ENCODE peak calls at places on chromosomes 3 and 15, in nine cellular contexts. One of them, this sample, is unnamed. For H3K9me3, the result is how much of the 10 kb centered on the place peaks cover.

GRCh38 chr3:106206165-106206564 is 337.4 kb upstream of the CBLB start:
- DNase-seq in thyroid gland: no peak
- DNase-seq in stomach: no peak
- DNase-seq in PC-9: no peak
- DNase-seq in endothelial cell of umbilical vein: peak
- DNase-seq in WERI-Rb-1: no peak
- DNase-seq in breast epithelium: no peak
- DNase-seq in adrenal gland: peak
- DNase-seq in tibial artery: no peak
- DNase-seq in this sample: no peak

GRCh38 chr15:75732809-75733451 is 20.3 kb upstream of the CSPG4 start:
- DNase-seq in thyroid gland: peak
- DNase-seq in stomach: peak
- DNase-seq in PC-9: no peak
- DNase-seq in endothelial cell of umbilical vein: peak
- DNase-seq in WERI-Rb-1: peak
- DNase-seq in breast epithelium: no peak
- DNase-seq in adrenal gland: peak
- DNase-seq in tibial artery: peak
- DNase-seq in this sample: peak

GRCh38 chr15:50116477-50116876 is 2.6 kb downstream of the ATP8B4 start:
- DNase-seq in thyroid gland: no peak
- DNase-seq in stomach: no peak
- DNase-seq in PC-9: no peak
- DNase-seq in endothelial cell of umbilical vein: peak
- DNase-seq in WERI-Rb-1: peak
- DNase-seq in breast epithelium: no peak
- DNase-seq in adrenal gland: peak
- DNase-seq in tibial artery: no peak
- DNase-seq in this sample: no peak

GRCh38 chr3:117873236-117873635 is 1161.4 kb downstream of the IGSF11 start:
- DNase-seq in thyroid gland: no peak
- DNase-seq in stomach: no peak
- DNase-seq in PC-9: no peak
- DNase-seq in endothelial cell of umbilical vein: peak
- DNase-seq in WERI-Rb-1: no peak
- DNase-seq in breast epithelium: no peak
- DNase-seq in adrenal gland: peak
- DNase-seq in tibial artery: no peak
- DNase-seq in this sample: no peak

GRCh38 chr3:171225698-171226097 is 199.2 kb upstream of the SLC2A2 start:
- DNase-seq in thyroid gland: no peak
- DNase-seq in stomach: no peak
- DNase-seq in PC-9: no peak
- DNase-seq in endothelial cell of umbilical vein: peak
- DNase-seq in WERI-Rb-1: no peak
- DNase-seq in breast epithelium: no peak
- DNase-seq in adrenal gland: no peak
- DNase-seq in tibial artery: no peak
- DNase-seq in this sample: no peak

GRCh38 chr3:147384210-147385058 is 21.9 kb downstream of the ZIC4 start:
- DNase-seq in thyroid gland: no peak
- DNase-seq in stomach: no peak
- DNase-seq in PC-9: no peak
- DNase-seq in endothelial cell of umbilical vein: no peak
- DNase-seq in WERI-Rb-1: no peak
- DNase-seq in breast epithelium: no peak
- DNase-seq in adrenal gland: no peak
- DNase-seq in tibial artery: no peak
- DNase-seq in this sample: no peak

GRCh38 chr15:78077053-78077859 is at the start of gene TBC1D2B:
- DNase-seq in thyroid gland: peak
- DNase-seq in stomach: peak
- DNase-seq in PC-9: no peak
- DNase-seq in endothelial cell of umbilical vein: peak
- DNase-seq in WERI-Rb-1: peak
- DNase-seq in breast epithelium: no peak
- DNase-seq in adrenal gland: peak
- DNase-seq in tibial artery: peak
- DNase-seq in this sample: no peak

GRCh38 chr15:28913171-28913765 is 27.5 kb downstream of the APBA2 start:
- DNase-seq in thyroid gland: peak
- DNase-seq in stomach: no peak
- DNase-seq in PC-9: no peak
- DNase-seq in endothelial cell of umbilical vein: no peak
- DNase-seq in WERI-Rb-1: peak
- DNase-seq in breast epithelium: peak
- DNase-seq in adrenal gland: peak
- DNase-seq in tibial artery: no peak
- DNase-seq in this sample: no peak

GRCh38 chr3:186281172-186281571 is 80.9 kb downstream of the DGKG start:
- DNase-seq in thyroid gland: no peak
- DNase-seq in stomach: no peak
- DNase-seq in PC-9: no peak
- DNase-seq in endothelial cell of umbilical vein: peak
- DNase-seq in WERI-Rb-1: no peak
- DNase-seq in breast epithelium: no peak
- DNase-seq in adrenal gland: no peak
- DNase-seq in tibial artery: no peak
- DNase-seq in this sample: no peak

GRCh38 chr3:194851254-194851653 is 165.6 kb downstream of the FAM43A start:
- DNase-seq in thyroid gland: peak
- DNase-seq in stomach: no peak
- DNase-seq in PC-9: no peak
- DNase-seq in endothelial cell of umbilical vein: no peak
- DNase-seq in WERI-Rb-1: no peak
- DNase-seq in breast epithelium: no peak
- DNase-seq in adrenal gland: no peak
- DNase-seq in tibial artery: no peak
- DNase-seq in this sample: no peak

GRCh38 chr3:176526942-176527341 is 670.3 kb downstream of the TBL1XR1 start:
- DNase-seq in thyroid gland: no peak
- DNase-seq in stomach: no peak
- DNase-seq in PC-9: no peak
- DNase-seq in endothelial cell of umbilical vein: no peak
- DNase-seq in WERI-Rb-1: no peak
- DNase-seq in breast epithelium: no peak
- DNase-seq in adrenal gland: no peak
- DNase-seq in tibial artery: no peak
- DNase-seq in this sample: no peak

DNA sequence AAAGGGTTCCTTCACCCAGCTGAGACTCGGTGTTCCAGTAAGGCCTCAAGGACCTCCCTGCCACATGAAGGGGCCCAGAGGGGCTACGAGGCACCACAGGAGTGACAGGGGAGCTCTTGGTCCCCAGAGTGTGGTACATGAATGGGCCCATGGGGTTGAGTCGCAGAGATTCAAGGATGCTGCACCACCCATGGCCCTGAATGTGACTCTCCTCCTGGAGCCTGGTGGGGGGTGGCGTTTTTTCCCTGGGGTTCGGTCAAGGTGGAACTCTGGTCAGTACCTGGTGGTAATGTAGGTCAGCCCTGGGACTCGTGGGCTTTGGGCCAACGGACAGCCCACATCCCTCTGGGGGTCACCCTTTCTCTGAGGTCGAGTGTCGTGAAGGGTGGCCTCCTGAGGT is 204.0 kb downstream of the UBE3A start:
- DNase-seq in thyroid gland: no peak
- DNase-seq in stomach: no peak
- DNase-seq in PC-9: no peak
- DNase-seq in endothelial cell of umbilical vein: no peak
- DNase-seq in WERI-Rb-1: no peak
- DNase-seq in breast epithelium: no peak
- DNase-seq in adrenal gland: no peak
- DNase-seq in tibial artery: no peak
- DNase-seq in this sample: no peak
- H3K9me3 ChIP-seq in thyroid gland: under half
- H3K9me3 ChIP-seq in stomach: half or more
- H3K9me3 ChIP-seq in PC-9: under half
- H3K9me3 ChIP-seq in endothelial cell of umbilical vein: under half
- H3K9me3 ChIP-seq in WERI-Rb-1: under half
- H3K9me3 ChIP-seq in breast epithelium: half or more
- H3K9me3 ChIP-seq in adrenal gland: under half
- H3K9me3 ChIP-seq in tibial artery: under half
- H3K9me3 ChIP-seq in this sample: under half

GRCh38 chr15:48297668-48298067 is 33.6 kb upstream of the DUT start:
- DNase-seq in thyroid gland: no peak
- DNase-seq in stomach: no peak
- DNase-seq in PC-9: no peak
- DNase-seq in endothelial cell of umbilical vein: no peak
- DNase-seq in WERI-Rb-1: no peak
- DNase-seq in breast epithelium: no peak
- DNase-seq in adrenal gland: no peak
- DNase-seq in tibial artery: no peak
- DNase-seq in this sample: no peak
- TF ChIP-seq CTCF in thyroid gland: no peak
- TF ChIP-seq CTCF in stomach: no peak
- TF ChIP-seq CTCF in PC-9: no peak
- TF ChIP-seq CTCF in endothelial cell of umbilical vein: no peak
- TF ChIP-seq CTCF in WERI-Rb-1: no peak
- TF ChIP-seq CTCF in breast epithelium: no peak
- TF ChIP-seq CTCF in adrenal gland: no peak
- TF ChIP-seq CTCF in tibial artery: no peak
- TF ChIP-seq CTCF in this sample: no peak

GRCh38 chr15:45635191-45635638 is 386 bp downstream of the SQOR start:
- DNase-seq in thyroid gland: peak
- DNase-seq in stomach: peak
- DNase-seq in PC-9: no peak
- DNase-seq in endothelial cell of umbilical vein: no peak
- DNase-seq in WERI-Rb-1: no peak
- DNase-seq in breast epithelium: peak
- DNase-seq in adrenal gland: peak
- DNase-seq in tibial artery: peak
- DNase-seq in this sample: peak
- H3K4me3 ChIP-seq in thyroid gland: peak
- H3K4me3 ChIP-seq in stomach: peak
- H3K4me3 ChIP-seq in PC-9: peak
- H3K4me3 ChIP-seq in endothelial cell of umbilical vein: peak
- H3K4me3 ChIP-seq in WERI-Rb-1: no peak
- H3K4me3 ChIP-seq in breast epithelium: peak
- H3K4me3 ChIP-seq in adrenal gland: peak
- H3K4me3 ChIP-seq in tibial artery: peak
- H3K4me3 ChIP-seq in this sample: peak

DNA sequence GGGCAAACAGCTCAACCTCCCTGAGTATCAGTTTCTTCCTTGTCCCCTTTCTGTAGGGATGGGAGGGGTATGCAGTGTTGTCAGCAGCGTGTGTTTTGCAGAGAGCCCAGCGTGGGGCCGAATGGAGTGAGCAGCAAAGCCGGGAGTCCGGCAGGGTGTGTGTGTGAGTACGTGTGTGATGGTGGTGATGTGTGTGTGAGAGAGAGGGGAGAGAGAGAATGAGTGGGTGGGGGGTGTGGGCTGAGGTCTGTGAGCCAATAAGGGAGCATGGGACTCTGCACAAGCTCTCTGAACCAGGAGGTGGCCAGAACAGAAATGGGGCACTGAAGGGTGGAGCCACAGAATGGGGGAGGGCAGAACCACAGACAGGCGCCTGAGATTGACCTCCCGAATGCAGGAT is 43.8 kb downstream of the IFT122 start:
- DNase-seq in thyroid gland: no peak
- DNase-seq in stomach: no peak
- DNase-seq in PC-9: no peak
- DNase-seq in endothelial cell of umbilical vein: no peak
- DNase-seq in WERI-Rb-1: no peak
- DNase-seq in breast epithelium: no peak
- DNase-seq in adrenal gland: no peak
- DNase-seq in tibial artery: no peak
- DNase-seq in this sample: no peak
- H3K9me3 ChIP-seq in thyroid gland: under half
- H3K9me3 ChIP-seq in stomach: under half
- H3K9me3 ChIP-seq in PC-9: under half
- H3K9me3 ChIP-seq in endothelial cell of umbilical vein: under half
- H3K9me3 ChIP-seq in WERI-Rb-1: under half
- H3K9me3 ChIP-seq in breast epithelium: under half
- H3K9me3 ChIP-seq in adrenal gland: under half
- H3K9me3 ChIP-seq in tibial artery: under half
- H3K9me3 ChIP-seq in this sample: under half

GRCh38 chr3:178948546-178948945 is 123.1 kb downstream of the ZMAT3 start:
- DNase-seq in thyroid gland: no peak
- DNase-seq in stomach: no peak
- DNase-seq in PC-9: no peak
- DNase-seq in endothelial cell of umbilical vein: no peak
- DNase-seq in WERI-Rb-1: no peak
- DNase-seq in breast epithelium: no peak
- DNase-seq in adrenal gland: no peak
- DNase-seq in tibial artery: no peak
- DNase-seq in this sample: no peak

GRCh38 chr3:178949896-178950295 is 121.7 kb downstream of the ZMAT3 start:
- DNase-seq in thyroid gland: no peak
- DNase-seq in stomach: no peak
- DNase-seq in PC-9: no peak
- DNase-seq in endothelial cell of umbilical vein: no peak
- DNase-seq in WERI-Rb-1: no peak
- DNase-seq in breast epithelium: no peak
- DNase-seq in adrenal gland: no peak
- DNase-seq in tibial artery: no peak
- DNase-seq in this sample: no peak

GRCh38 chr3:178950676-178951075 is 120.9 kb downstream of the ZMAT3 start:
- DNase-seq in thyroid gland: no peak
- DNase-seq in stomach: no peak
- DNase-seq in PC-9: no peak
- DNase-seq in endothelial cell of umbilical vein: peak
- DNase-seq in WERI-Rb-1: no peak
- DNase-seq in breast epithelium: no peak
- DNase-seq in adrenal gland: no peak
- DNase-seq in tibial artery: no peak
- DNase-seq in this sample: no peak

DNA sequence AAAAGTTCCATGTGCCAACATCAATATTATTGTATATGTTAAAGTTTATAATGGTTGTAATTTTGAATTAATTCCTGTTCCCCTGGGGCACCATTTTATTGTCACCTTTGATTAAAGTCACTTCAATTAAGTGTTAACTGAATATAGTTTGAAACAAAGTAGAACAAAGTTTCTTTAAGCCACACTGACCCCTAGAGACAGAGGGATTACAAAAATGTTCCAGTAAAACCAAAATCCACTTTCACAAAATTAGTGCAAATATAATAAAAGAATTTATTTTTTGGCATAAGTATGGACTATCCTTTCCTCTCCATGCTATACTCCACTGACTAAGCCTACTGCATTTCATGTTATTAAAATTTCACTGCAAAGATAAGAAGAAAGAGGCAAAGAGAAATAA is 123.9 kb downstream of the ZMAT3 start:
- DNase-seq in thyroid gland: no peak
- DNase-seq in stomach: no peak
- DNase-seq in PC-9: no peak
- DNase-seq in endothelial cell of umbilical vein: no peak
- DNase-seq in WERI-Rb-1: no peak
- DNase-seq in breast epithelium: no peak
- DNase-seq in adrenal gland: no peak
- DNase-seq in tibial artery: no peak
- DNase-seq in this sample: no peak
- TF ChIP-seq CTCF in thyroid gland: no peak
- TF ChIP-seq CTCF in stomach: no peak
- TF ChIP-seq CTCF in PC-9: peak
- TF ChIP-seq CTCF in endothelial cell of umbilical vein: no peak
- TF ChIP-seq CTCF in WERI-Rb-1: no peak
- TF ChIP-seq CTCF in breast epithelium: no peak
- TF ChIP-seq CTCF in adrenal gland: no peak
- TF ChIP-seq CTCF in tibial artery: no peak
- TF ChIP-seq CTCF in this sample: no peak